ENCODE peak calls at places on chromosomes 2 and 18, in ten cellular contexts. One of them, this sample, is unnamed. For H3K4me1, the result is how much of the 10 kb centered on the place peaks cover.

GRCh38 chr18:70220628-70221027 is 15.1 kb upstream of the RTTN start:
- DNase-seq in A549: no peak
- DNase-seq in tibial nerve: no peak
- DNase-seq in K562: no peak
- DNase-seq in HepG2: no peak
- DNase-seq in ovary: no peak
- DNase-seq in sigmoid colon: no peak
- DNase-seq in suprapubic skin: no peak
- DNase-seq in transverse colon: no peak
- DNase-seq in upper lobe of left lung: no peak
- DNase-seq in this sample: no peak

GRCh38 chr2:44941551-44942234 is at the start of gene SIX3:
- DNase-seq in A549: peak
- DNase-seq in tibial nerve: no peak
- DNase-seq in K562: no peak
- DNase-seq in HepG2: no peak
- DNase-seq in ovary: no peak
- DNase-seq in sigmoid colon: no peak
- DNase-seq in suprapubic skin: no peak
- DNase-seq in transverse colon: peak
- DNase-seq in upper lobe of left lung: peak
- DNase-seq in this sample: no peak

GRCh38 chr2:201218780-201219179 is 35.8 kb downstream of the CASP10 start:
- DNase-seq in A549: no peak
- DNase-seq in tibial nerve: no peak
- DNase-seq in K562: no peak
- DNase-seq in HepG2: no peak
- DNase-seq in ovary: no peak
- DNase-seq in sigmoid colon: no peak
- DNase-seq in suprapubic skin: no peak
- DNase-seq in transverse colon: peak
- DNase-seq in upper lobe of left lung: no peak
- DNase-seq in this sample: no peak

GRCh38 chr18:29154758-29155725 is 978.1 kb upstream of the CDH2 start:
- DNase-seq in A549: peak
- DNase-seq in tibial nerve: no peak
- DNase-seq in K562: no peak
- DNase-seq in HepG2: no peak
- DNase-seq in ovary: no peak
- DNase-seq in sigmoid colon: no peak
- DNase-seq in suprapubic skin: no peak
- DNase-seq in transverse colon: no peak
- DNase-seq in upper lobe of left lung: no peak
- DNase-seq in this sample: no peak

GRCh38 chr2:218605438-218605837 is 2.3 kb upstream of the PLCD4 start:
- DNase-seq in A549: no peak
- DNase-seq in tibial nerve: no peak
- DNase-seq in K562: no peak
- DNase-seq in HepG2: no peak
- DNase-seq in ovary: no peak
- DNase-seq in sigmoid colon: no peak
- DNase-seq in suprapubic skin: no peak
- DNase-seq in transverse colon: no peak
- DNase-seq in upper lobe of left lung: no peak
- DNase-seq in this sample: no peak

GRCh38 chr2:223247136-223247535 is 195.1 kb downstream of the KCNE4 start:
- DNase-seq in A549: peak
- DNase-seq in tibial nerve: no peak
- DNase-seq in K562: peak
- DNase-seq in HepG2: peak
- DNase-seq in ovary: no peak
- DNase-seq in sigmoid colon: no peak
- DNase-seq in suprapubic skin: no peak
- DNase-seq in transverse colon: no peak
- DNase-seq in upper lobe of left lung: no peak
- DNase-seq in this sample: no peak

GRCh38 chr2:231932711-231932970 is 6.4 kb upstream of the NPPC start:
- DNase-seq in A549: no peak
- DNase-seq in tibial nerve: no peak
- DNase-seq in K562: no peak
- DNase-seq in HepG2: no peak
- DNase-seq in ovary: no peak
- DNase-seq in sigmoid colon: no peak
- DNase-seq in suprapubic skin: peak
- DNase-seq in transverse colon: no peak
- DNase-seq in upper lobe of left lung: no peak
- DNase-seq in this sample: peak

GRCh38 chr2:121860033-121860810 is 104.8 kb downstream of the TSN start:
- DNase-seq in A549: peak
- DNase-seq in tibial nerve: no peak
- DNase-seq in K562: no peak
- DNase-seq in HepG2: no peak
- DNase-seq in ovary: no peak
- DNase-seq in sigmoid colon: no peak
- DNase-seq in suprapubic skin: no peak
- DNase-seq in transverse colon: no peak
- DNase-seq in upper lobe of left lung: no peak
- DNase-seq in this sample: no peak

GRCh38 chr2:42172566-42172965 is 3.4 kb downstream of the EML4 start:
- DNase-seq in A549: no peak
- DNase-seq in tibial nerve: no peak
- DNase-seq in K562: no peak
- DNase-seq in HepG2: no peak
- DNase-seq in ovary: no peak
- DNase-seq in sigmoid colon: no peak
- DNase-seq in suprapubic skin: no peak
- DNase-seq in transverse colon: no peak
- DNase-seq in upper lobe of left lung: no peak
- DNase-seq in this sample: no peak

GRCh38 chr2:226215902-226216503 is 583.6 kb downstream of the IRS1 start:
- DNase-seq in A549: peak
- DNase-seq in tibial nerve: peak
- DNase-seq in K562: peak
- DNase-seq in HepG2: peak
- DNase-seq in ovary: peak
- DNase-seq in sigmoid colon: peak
- DNase-seq in suprapubic skin: peak
- DNase-seq in transverse colon: peak
- DNase-seq in upper lobe of left lung: no peak
- DNase-seq in this sample: peak

GRCh38 chr2:201707753-201708152 is 9.3 kb upstream of the MPP4 start:
- DNase-seq in A549: peak
- DNase-seq in tibial nerve: no peak
- DNase-seq in K562: no peak
- DNase-seq in HepG2: no peak
- DNase-seq in ovary: no peak
- DNase-seq in sigmoid colon: no peak
- DNase-seq in suprapubic skin: no peak
- DNase-seq in transverse colon: no peak
- DNase-seq in upper lobe of left lung: no peak
- DNase-seq in this sample: no peak

DNA sequence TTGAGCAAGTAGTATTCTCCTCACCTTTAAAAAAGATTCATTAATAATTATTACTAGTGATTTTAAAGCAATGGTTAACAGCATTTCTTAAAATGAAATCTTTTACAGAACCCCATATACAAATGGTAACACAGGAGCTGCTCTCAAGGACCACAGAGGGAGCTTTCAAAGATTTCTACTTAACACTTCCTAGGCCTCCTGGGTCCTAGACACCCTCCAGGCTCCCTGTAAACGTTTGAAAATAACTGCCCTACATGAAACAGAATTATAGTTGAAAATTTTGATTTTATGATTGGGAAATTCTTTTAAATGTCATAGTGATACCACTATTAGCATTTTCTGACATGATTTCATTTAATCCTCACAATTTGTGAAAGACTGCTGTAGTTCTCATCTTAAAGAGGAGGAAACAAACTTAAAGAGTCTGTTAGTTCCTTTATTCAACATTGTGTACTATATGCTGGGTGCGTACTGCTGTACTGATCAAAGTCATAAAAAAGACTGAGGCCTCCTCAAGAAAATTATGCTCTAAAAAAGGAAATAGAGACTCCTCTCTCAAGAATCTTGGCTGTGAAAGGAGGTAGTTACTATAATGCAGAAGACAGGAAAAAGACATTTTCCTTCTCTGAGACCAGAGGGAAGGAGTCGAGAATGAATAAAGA is 10.6 kb downstream of the CUL3 start:
- DNase-seq in A549: no peak
- DNase-seq in tibial nerve: no peak
- DNase-seq in K562: no peak
- DNase-seq in HepG2: no peak
- DNase-seq in ovary: no peak
- DNase-seq in sigmoid colon: no peak
- DNase-seq in suprapubic skin: no peak
- DNase-seq in transverse colon: no peak
- DNase-seq in upper lobe of left lung: no peak
- DNase-seq in this sample: no peak
- H3K4me1 ChIP-seq in A549: half or more
- H3K4me1 ChIP-seq in tibial nerve: half or more
- H3K4me1 ChIP-seq in K562: under half
- H3K4me1 ChIP-seq in HepG2: half or more
- H3K4me1 ChIP-seq in ovary: under half
- H3K4me1 ChIP-seq in sigmoid colon: half or more
- H3K4me1 ChIP-seq in suprapubic skin: half or more
- H3K4me1 ChIP-seq in transverse colon: half or more
- H3K4me1 ChIP-seq in upper lobe of left lung: half or more
- H3K4me1 ChIP-seq in this sample: under half

GRCh38 chr2:61343141-61343540 is 127.7 kb downstream of the USP34 start:
- DNase-seq in A549: no peak
- DNase-seq in tibial nerve: no peak
- DNase-seq in K562: no peak
- DNase-seq in HepG2: no peak
- DNase-seq in ovary: no peak
- DNase-seq in sigmoid colon: no peak
- DNase-seq in suprapubic skin: no peak
- DNase-seq in transverse colon: no peak
- DNase-seq in upper lobe of left lung: no peak
- DNase-seq in this sample: no peak
- TF ChIP-seq EP300 in A549: no peak
- TF ChIP-seq EP300 in tibial nerve: no peak
- TF ChIP-seq EP300 in K562: no peak
- TF ChIP-seq EP300 in HepG2: no peak
- TF ChIP-seq EP300 in ovary: no peak
- TF ChIP-seq EP300 in sigmoid colon: no peak
- TF ChIP-seq EP300 in suprapubic skin: no peak
- TF ChIP-seq EP300 in transverse colon: no peak
- TF ChIP-seq EP300 in upper lobe of left lung: no peak
- TF ChIP-seq EP300 in this sample: no peak

GRCh38 chr2:127408004-127408806 is 10.0 kb upstream of the PROC start:
- DNase-seq in A549: peak
- DNase-seq in tibial nerve: peak
- DNase-seq in K562: peak
- DNase-seq in HepG2: peak
- DNase-seq in ovary: peak
- DNase-seq in sigmoid colon: peak
- DNase-seq in suprapubic skin: peak
- DNase-seq in transverse colon: peak
- DNase-seq in upper lobe of left lung: peak
- DNase-seq in this sample: peak
- H3K27ac ChIP-seq in A549: peak
- H3K27ac ChIP-seq in tibial nerve: peak
- H3K27ac ChIP-seq in K562: peak
- H3K27ac ChIP-seq in HepG2: peak
- H3K27ac ChIP-seq in ovary: peak
- H3K27ac ChIP-seq in sigmoid colon: peak
- H3K27ac ChIP-seq in suprapubic skin: peak
- H3K27ac ChIP-seq in transverse colon: peak
- H3K27ac ChIP-seq in upper lobe of left lung: peak
- H3K27ac ChIP-seq in this sample: peak

GRCh38 chr2:237904806-237905599 is 45.6 kb downstream of the RAMP1 start:
- DNase-seq in A549: no peak
- DNase-seq in tibial nerve: no peak
- DNase-seq in K562: no peak
- DNase-seq in HepG2: no peak
- DNase-seq in ovary: peak
- DNase-seq in sigmoid colon: peak
- DNase-seq in suprapubic skin: no peak
- DNase-seq in transverse colon: peak
- DNase-seq in upper lobe of left lung: peak
- DNase-seq in this sample: no peak

GRCh38 chr2:237896941-237897340 is 37.5 kb downstream of the RAMP1 start:
- DNase-seq in A549: no peak
- DNase-seq in tibial nerve: no peak
- DNase-seq in K562: no peak
- DNase-seq in HepG2: no peak
- DNase-seq in ovary: no peak
- DNase-seq in sigmoid colon: peak
- DNase-seq in suprapubic skin: no peak
- DNase-seq in transverse colon: no peak
- DNase-seq in upper lobe of left lung: no peak
- DNase-seq in this sample: no peak

GRCh38 chr2:237900891-237901831 is 41.7 kb downstream of the RAMP1 start:
- DNase-seq in A549: no peak
- DNase-seq in tibial nerve: no peak
- DNase-seq in K562: no peak
- DNase-seq in HepG2: no peak
- DNase-seq in ovary: no peak
- DNase-seq in sigmoid colon: peak
- DNase-seq in suprapubic skin: no peak
- DNase-seq in transverse colon: no peak
- DNase-seq in upper lobe of left lung: no peak
- DNase-seq in this sample: no peak

GRCh38 chr2:237907144-237907543 is 47.7 kb downstream of the RAMP1 start:
- DNase-seq in A549: no peak
- DNase-seq in tibial nerve: no peak
- DNase-seq in K562: no peak
- DNase-seq in HepG2: no peak
- DNase-seq in ovary: no peak
- DNase-seq in sigmoid colon: no peak
- DNase-seq in suprapubic skin: no peak
- DNase-seq in transverse colon: no peak
- DNase-seq in upper lobe of left lung: no peak
- DNase-seq in this sample: no peak

DNA sequence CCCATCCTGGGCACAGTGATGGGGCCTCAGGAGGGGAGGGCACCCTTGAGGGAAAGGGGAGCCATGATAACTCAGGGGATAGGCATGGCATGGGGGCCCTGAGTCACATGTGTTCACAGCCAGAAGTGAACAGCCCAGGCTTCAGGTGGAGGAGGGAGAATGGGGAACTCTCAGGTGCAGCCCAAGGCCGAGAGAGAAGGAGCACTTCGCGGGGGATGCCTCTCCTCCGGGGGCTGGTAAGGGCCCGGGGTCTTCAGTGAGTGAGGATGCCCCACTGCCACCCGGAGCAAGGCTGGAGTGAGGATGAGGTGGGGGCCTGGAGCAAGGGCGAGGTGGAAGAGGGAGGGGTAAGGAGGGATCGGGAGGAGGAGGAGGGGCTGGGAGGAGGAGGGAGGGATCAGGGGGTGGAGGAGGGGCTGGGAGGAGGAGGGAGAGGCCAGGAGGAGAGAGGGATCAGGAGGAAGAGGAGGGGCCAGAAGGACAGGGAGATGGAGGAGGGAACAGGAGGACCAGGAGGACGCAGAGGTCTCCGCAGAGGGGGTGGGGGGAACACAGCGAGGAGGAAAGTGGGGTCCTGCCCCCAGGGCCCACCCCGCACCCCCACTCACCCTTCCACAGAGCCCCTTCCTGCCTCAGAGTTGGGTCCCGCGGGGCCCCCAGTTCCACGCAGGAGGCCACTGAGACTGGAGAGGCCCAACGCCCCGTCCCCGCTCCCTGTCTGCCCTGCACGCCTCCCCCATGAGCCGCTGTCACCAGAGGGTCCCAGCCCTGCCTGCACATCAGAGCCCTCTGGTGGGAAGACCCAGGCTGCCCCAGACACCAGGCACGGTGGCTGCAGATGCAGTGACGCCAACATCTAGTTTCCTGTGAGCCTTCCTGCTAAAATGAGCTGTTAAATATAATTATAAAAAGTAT is 42.8 kb downstream of the RAMP1 start:
- DNase-seq in A549: no peak
- DNase-seq in tibial nerve: no peak
- DNase-seq in K562: no peak
- DNase-seq in HepG2: no peak
- DNase-seq in ovary: no peak
- DNase-seq in sigmoid colon: peak
- DNase-seq in suprapubic skin: no peak
- DNase-seq in transverse colon: no peak
- DNase-seq in upper lobe of left lung: no peak
- DNase-seq in this sample: no peak
- H3K4me1 ChIP-seq in A549: under half
- H3K4me1 ChIP-seq in tibial nerve: under half
- H3K4me1 ChIP-seq in K562: under half
- H3K4me1 ChIP-seq in HepG2: under half
- H3K4me1 ChIP-seq in ovary: under half
- H3K4me1 ChIP-seq in sigmoid colon: half or more
- H3K4me1 ChIP-seq in suprapubic skin: under half
- H3K4me1 ChIP-seq in transverse colon: under half
- H3K4me1 ChIP-seq in upper lobe of left lung: under half
- H3K4me1 ChIP-seq in this sample: under half